ENCODE peak calls at places on chromosomes 1 and 21, in six cellular contexts. E is tibial nerve, C is tibial artery, A is brain microvascular endothelial cell, K is heart right ventricle, G is BE2C. J is an unnamed sample.
A peak's percentile ranks its signal among the peaks of the same experiment; 100 is the strongest.

GRCh38 chr1:184469391-184469790 is 82.6 kb downstream of the C1orf21 start:
- DNase-seq in G (no peak), C (no peak), E (no peak), K (no peak), A (no peak), J (no peak)

GRCh38 chr1:28955930-28956552 is 41.7 kb downstream of the EPB41 start:
- DNase-seq in E (no peak), A (no peak), C (no peak), G (no peak), K (no peak), J (no peak)

GRCh38 chr1:109201123-109201703 is 12.5 kb upstream of the SARS1 start:
- DNase-seq in G (peak; percentile 71), K (no peak), E (no peak), A (peak; percentile 95), C (no peak), J (peak; percentile 58)

GRCh38 chr1:37793773-37794371 is at the start of gene MANEAL:
- DNase-seq in E (no peak), C (peak; percentile 23), K (peak; percentile 42), A (peak; percentile 29), G (peak; percentile 67), J (no peak)

GRCh38 chr1:60874703-60875102 is 207.7 kb upstream of the NFIA start:
- DNase-seq in G (no peak), A (peak; percentile 43), C (no peak), E (no peak), K (no peak), J (peak; percentile 58)

GRCh38 chr1:181416268-181416855 is 67.0 kb upstream of the CACNA1E start:
- DNase-seq in G (no peak), E (no peak), A (no peak), K (no peak), C (no peak), J (no peak)

GRCh38 chr1:162302246-162302645 is 74.4 kb downstream of the SPATA46 start:
- DNase-seq in A (no peak), K (no peak), G (no peak), E (no peak), C (no peak), J (no peak)

GRCh38 chr1:176612791-176613190 is 149.8 kb downstream of the PAPPA2 start:
- DNase-seq in C (no peak), E (no peak), A (no peak), G (no peak), K (no peak), J (no peak)

GRCh38 chr1:54934869-54935268 is 45.6 kb upstream of the TMEM61 start:
- DNase-seq in A (peak; percentile 75), C (no peak), E (no peak), G (no peak), K (no peak), J (peak; percentile 69)

GRCh38 chr1:2132222-2133038 is 62.1 kb downstream of the FAAP20 start:
- DNase-seq in G (peak; percentile 64), C (no peak), A (peak; percentile 65), K (peak; percentile 47), E (no peak), J (peak; percentile 60)

GRCh38 chr1:228340686-228341449 is 65.8 kb downstream of the TRIM11 start:
- DNase-seq in K (peak; percentile 10), G (peak; percentile 32), A (no peak), C (peak; percentile 16), E (peak; percentile 8), J (no peak)

GRCh38 chr1:11134352-11135266 is 34.9 kb upstream of the EXOSC10 start:
- DNase-seq in A (peak; percentile 14), C (peak; percentile 45), K (no peak), G (peak; percentile 71), E (peak; percentile 38), J (no peak)

GRCh38 chr1:225454733-225455132 is 26.9 kb upstream of the LBR start:
- DNase-seq in G (no peak), A (peak; percentile 93), K (no peak), E (no peak), C (peak; percentile 41), J (peak; percentile 90)

GRCh38 chr1:15610167-15610566 is 7.1 kb upstream of the DDI2 start:
- DNase-seq in A (no peak), E (no peak), C (no peak), G (no peak), K (no peak), J (no peak)

GRCh38 chr21:14308234-14308633 is 74.7 kb downstream of the HSPA13 start:
- DNase-seq in K (no peak), E (no peak), C (no peak), A (no peak), G (no peak), J (no peak)

DNA sequence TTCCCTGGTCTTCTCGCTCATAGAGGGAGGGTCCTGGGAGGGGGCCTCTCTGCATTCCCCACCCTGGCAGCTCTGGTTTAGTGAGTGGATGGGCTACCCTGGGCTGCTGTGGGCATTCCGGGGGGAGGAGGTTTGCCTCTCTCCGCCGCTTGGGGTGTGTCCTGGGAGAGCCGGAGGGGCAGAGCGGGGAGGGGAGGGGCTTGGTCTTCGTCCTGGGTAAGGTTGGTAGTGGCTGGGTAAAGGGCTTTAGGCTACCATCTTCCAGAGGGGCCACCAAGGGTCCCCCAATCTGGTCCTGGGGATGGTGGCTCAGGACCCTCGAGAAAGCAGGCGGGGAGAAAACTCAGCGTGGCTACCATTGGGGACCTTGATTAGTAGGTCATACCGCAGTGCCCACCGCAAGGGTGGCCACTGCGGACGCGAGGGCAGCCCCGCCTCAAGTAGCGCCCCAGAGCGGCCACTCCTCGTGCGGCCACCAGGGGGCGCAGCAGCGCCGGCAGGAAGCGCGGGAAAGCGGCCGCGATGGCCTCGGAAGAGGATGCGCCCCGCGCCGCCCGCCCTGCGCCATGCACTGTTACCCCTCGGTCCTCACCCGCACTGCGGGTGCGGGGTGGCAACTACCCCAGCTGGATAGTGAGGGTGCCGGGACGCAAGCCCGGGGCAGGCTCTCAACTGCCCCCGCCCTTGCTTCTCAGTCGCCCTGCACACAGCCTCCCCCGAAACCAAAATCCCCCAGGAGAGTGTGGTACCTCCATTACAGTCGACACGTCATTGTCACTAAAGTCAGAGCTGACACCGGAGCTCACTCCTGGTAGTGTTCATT is 44.1 kb upstream of the SLC25A33 start:
- DNase-seq in A (no peak), G (peak; percentile 63), C (no peak), K (peak; percentile 63), E (peak; percentile 27), J (no peak)
- H3K4me3 ChIP-seq in A (peak overlapping the region; percentile 15), G (no peak overlapping the region), C (no peak overlapping the region), K (peak overlapping the region; percentile 52), E (peak overlapping the region; percentile 15), J (peak overlapping the region; percentile 21)

DNA sequence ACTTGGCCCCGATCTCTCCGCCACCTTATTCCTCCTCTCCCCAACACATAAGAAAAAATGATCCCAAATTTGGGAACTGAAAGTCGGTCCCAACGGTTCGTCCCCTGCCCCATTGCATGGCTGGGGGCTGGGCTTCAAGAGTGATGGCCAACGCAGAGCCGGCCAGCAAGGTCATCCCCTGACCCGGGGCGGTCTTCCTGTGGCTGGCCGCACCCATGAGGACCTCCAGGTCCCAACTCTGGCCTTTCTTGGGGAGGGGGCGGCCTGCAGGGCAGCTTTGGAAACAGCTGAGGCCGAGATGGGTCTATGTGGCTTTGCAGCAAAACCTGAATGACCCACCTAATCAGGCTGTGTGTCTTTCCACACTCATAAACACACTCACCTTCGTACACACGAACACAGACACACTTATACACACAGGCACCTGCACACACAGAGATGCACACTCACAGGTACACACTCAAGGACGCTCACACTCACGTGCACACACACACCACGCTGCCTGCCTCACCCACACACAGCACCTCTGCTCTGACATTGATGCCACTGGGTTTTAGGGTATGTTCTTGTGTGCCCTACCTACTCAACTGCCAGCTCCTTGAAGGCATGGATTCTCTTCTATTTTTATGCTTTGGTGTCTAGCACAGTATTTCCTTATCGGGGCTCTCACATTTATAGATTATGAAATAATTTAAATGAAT is 562 bp downstream of the DYNLT5 start:
- DNase-seq in G (no peak), C (no peak), E (no peak), K (peak; percentile 14), A (no peak), J (no peak)
- H3K4me3 ChIP-seq in G (peak overlapping the region; percentile 39), C (peak overlapping the region; percentile 43), E (peak overlapping the region; percentile 33), K (peak overlapping the region; percentile 64), A (peak overlapping the region; percentile 55), J (peak overlapping the region; percentile 31)

DNA sequence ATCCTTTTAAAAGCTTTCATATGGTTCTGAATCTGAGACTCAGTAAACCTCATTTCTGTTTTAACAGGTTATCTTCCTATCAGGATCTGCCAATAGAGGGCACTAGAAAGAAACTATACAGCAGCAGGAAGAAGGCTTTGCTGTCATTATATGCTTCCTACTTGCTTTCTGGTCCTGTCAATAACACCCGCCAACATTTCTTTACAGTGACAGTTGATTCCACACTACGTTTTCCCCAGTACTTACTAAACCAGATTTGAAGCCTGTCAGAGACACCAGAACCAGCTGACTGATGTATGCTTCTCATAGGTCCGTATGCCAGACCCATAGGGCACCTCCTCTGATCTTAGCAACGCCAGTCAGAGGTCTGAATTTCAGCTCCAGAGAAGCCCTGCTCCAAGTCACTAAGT is 341.0 kb upstream of the NEGR1 start:
- DNase-seq in A (peak; percentile 18), K (no peak), G (no peak), C (no peak), E (no peak), J (peak; percentile 5)
- H3K4me3 ChIP-seq in A (peak overlapping the region; percentile 32), K (peak overlapping the region; percentile 44), G (no peak overlapping the region), C (peak overlapping the region; percentile 34), E (peak overlapping the region; percentile 20), J (peak overlapping the region; percentile 7)

GRCh38 chr1:171758011-171758410 is 16.1 kb upstream of the VAMP4 start:
- DNase-seq in G (no peak), A (no peak), K (no peak), E (no peak), C (no peak), J (no peak)
- H3K4me3 ChIP-seq in G (no peak overlapping the region), A (no peak overlapping the region), K (no peak overlapping the region), E (no peak overlapping the region), C (no peak overlapping the region), J (no peak overlapping the region)

DNA sequence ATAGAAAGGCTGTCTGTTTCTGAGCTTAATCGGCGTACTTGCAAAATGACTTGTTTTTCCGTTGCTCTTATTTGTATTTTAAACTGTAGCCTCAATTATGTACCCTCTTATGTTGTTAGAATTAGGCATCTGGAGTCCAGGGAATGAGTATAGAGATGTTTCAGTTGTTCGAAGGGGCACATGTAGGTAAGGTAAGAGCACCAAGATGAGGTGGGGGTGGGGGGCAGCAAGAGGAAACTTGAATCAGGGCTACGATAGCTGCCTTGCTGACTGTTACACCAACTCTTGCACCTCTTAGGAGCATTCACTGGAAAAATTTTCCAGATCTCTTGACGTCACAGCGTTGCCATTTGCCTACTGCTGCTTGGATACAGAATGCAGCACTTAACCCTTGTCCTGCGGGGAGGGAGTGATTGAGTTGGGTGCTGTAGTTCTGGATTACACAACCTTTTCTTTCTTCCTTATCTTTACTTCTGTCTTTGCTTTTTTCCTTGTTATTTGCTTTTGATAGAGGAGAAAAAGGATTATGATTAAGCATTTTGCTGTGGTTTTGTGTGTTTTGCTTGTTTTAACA is 3.2 kb downstream of the ATP1B1 start:
- DNase-seq in A (peak; percentile 96), K (no peak), C (no peak), E (no peak), G (peak; percentile 76), J (peak; percentile 83)
- H3K4me3 ChIP-seq in A (peak overlapping the region; percentile 26), K (peak overlapping the region; percentile 97), C (no peak overlapping the region), E (peak overlapping the region; percentile 74), G (peak overlapping the region; percentile 100), J (peak overlapping the region; percentile 84)